ENCODE peak calls at places on chromosomes 5 and 9, in five cellular contexts. R, M, F, S and D are unnamed samples.

GRCh38 chr5:140214831-140215230 is 39.8 kb downstream of the CYSTM1 start:
- DNase-seq in S (peak; percentile 62), M (peak; percentile 88), F (no peak), R (peak; percentile 81), D (no peak)

GRCh38 chr5:66337827-66338226 is 193.7 kb downstream of the SREK1 start:
- DNase-seq in S (no peak), M (no peak), R (no peak), F (no peak), D (no peak)

GRCh38 chr5:177317959-177318377 is 6.3 kb upstream of the MXD3 start:
- DNase-seq in S (peak; percentile 77), F (peak; percentile 88), M (peak; percentile 85), R (peak; percentile 51), D (peak; percentile 79)

GRCh38 chr5:159459132-159459627 is 128.9 kb upstream of the IL12B start:
- DNase-seq in R (no peak), M (no peak), F (no peak), S (no peak), D (no peak)

GRCh38 chr9:124392855-124393460 is 22.3 kb downstream of the PSMB7 start:
- DNase-seq in F (no peak), M (peak; percentile 81), R (peak; percentile 95), S (peak; percentile 83), D (peak; percentile 98)

GRCh38 chr9:80025131-80025530 is 453.4 kb downstream of the TLE4 start:
- DNase-seq in M (no peak), S (no peak), R (no peak), F (no peak), D (no peak)

GRCh38 chr9:14271078-14271673 is 42.8 kb downstream of the NFIB start:
- DNase-seq in R (peak; percentile 87), M (peak; percentile 92), S (peak; percentile 87), F (no peak), D (peak; percentile 5)

GRCh38 chr9:122056484-122056883 is 36.6 kb downstream of the TTLL11 start:
- DNase-seq in S (no peak), M (no peak), R (peak; percentile 20), F (no peak), D (peak; percentile 89)

GRCh38 chr9:87517732-87518131 is 20.1 kb downstream of the DAPK1 start:
- DNase-seq in F (no peak), S (no peak), M (no peak), R (no peak), D (no peak)

GRCh38 chr5:157370967-157371366 is 89.0 kb upstream of the NIPAL4 start:
- DNase-seq in R (peak; percentile 38), M (peak; percentile 58), S (peak; percentile 50), F (no peak), D (no peak)

GRCh38 chr9:3578786-3579185 is 53.0 kb upstream of the RFX3 start:
- DNase-seq in M (peak; percentile 45), F (no peak), S (peak; percentile 73), R (peak; percentile 62), D (peak; percentile 0)

GRCh38 chr9:19154135-19154612 is 26.9 kb upstream of the PLIN2 start:
- DNase-seq in S (peak; percentile 96), R (peak; percentile 87), F (no peak), M (peak; percentile 97), D (no peak)

GRCh38 chr9:113621309-113621791 is 157.8 kb downstream of the RGS3 start:
- DNase-seq in S (peak; percentile 91), F (peak; percentile 73), M (peak; percentile 64), R (peak; percentile 95), D (no peak)

GRCh38 chr5:161507591-161507990 is 38.9 kb downstream of the GABRB2 start:
- DNase-seq in F (no peak), M (peak; percentile 0), S (no peak), R (peak; percentile 0), D (no peak)

GRCh38 chr9:136049451-136050265 is 45.4 kb downstream of the NACC2 start:
- DNase-seq in R (no peak), M (no peak), S (no peak), F (no peak), D (no peak)

GRCh38 chr9:119052339-119053030 is 316.8 kb downstream of the BRINP1 start:
- DNase-seq in M (no peak), F (no peak), S (no peak), R (no peak), D (peak; percentile 8)

GRCh38 chr5:673837-674629 is 19.1 kb downstream of the TPPP start:
- DNase-seq in R (no peak), M (no peak), S (no peak), F (peak; percentile 70), D (no peak)

GRCh38 chr5:168656633-168657032 is 77.5 kb upstream of the PANK3 start:
- DNase-seq in F (no peak), M (peak; percentile 57), S (no peak), R (peak; percentile 33), D (no peak)

GRCh38 chr5:33891731-33892418 is at the start of gene ADAMTS12:
- DNase-seq in S (peak; percentile 53), R (peak; percentile 66), F (no peak), M (peak; percentile 54), D (peak; percentile 19)

GRCh38 chr9:127693143-127693542 is 13.6 kb upstream of the CFAP157 start:
- DNase-seq in R (no peak), S (no peak), F (no peak), M (no peak), D (no peak)

GRCh38 chr9:115513148-115513547 is 395.2 kb upstream of the TNC start:
- DNase-seq in M (no peak), S (no peak), F (no peak), R (no peak), D (no peak)

GRCh38 chr5:179209359-179210150 is 135.7 kb downstream of the ADAMTS2 start:
- DNase-seq in F (no peak), S (peak; percentile 68), M (peak; percentile 68), R (peak; percentile 59), D (peak; percentile 17)

GRCh38 chr5:61563401-61563800 is 231.3 kb downstream of the ZSWIM6 start:
- DNase-seq in R (peak; percentile 40), F (no peak), M (no peak), S (peak; percentile 13), D (no peak)

GRCh38 chr9:5310851-5311250 is 6.3 kb upstream of the RLN2 start:
- DNase-seq in R (peak; percentile 2), M (no peak), F (no peak), S (no peak), D (no peak)

GRCh38 chr9:121836382-121836885 is 185.0 kb downstream of the DAB2IP start:
- DNase-seq in R (no peak), F (no peak), S (no peak), M (no peak), D (no peak)

GRCh38 chr9:126399251-126399650 is 72.6 kb downstream of the MVB12B start:
- DNase-seq in R (peak; percentile 30), S (peak; percentile 20), F (no peak), M (no peak), D (no peak)

GRCh38 chr5:180090769-180091546 is 19.4 kb upstream of the RNF130 start:
- DNase-seq in S (peak; percentile 36), R (peak; percentile 16), F (no peak), M (peak; percentile 33), D (no peak)

GRCh38 chr9:90727498-90727897 is 74.1 kb upstream of the SYK start:
- DNase-seq in R (no peak), S (no peak), F (no peak), M (no peak), D (no peak)

GRCh38 chr5:179154346-179154990 is 94.3 kb downstream of the ZNF354C start:
- DNase-seq in R (no peak), F (peak; percentile 69), M (no peak), S (no peak), D (no peak)

GRCh38 chr9:109918359-109919163 is 138.6 kb downstream of the PALM2AKAP2 start:
- DNase-seq in M (peak; percentile 73), R (no peak), F (no peak), S (no peak), D (no peak)

GRCh38 chr5:76337949-76338589 is 65.0 kb upstream of the IQGAP2 start:
- DNase-seq in R (peak; percentile 70), M (peak; percentile 8), S (peak; percentile 64), F (no peak), D (peak; percentile 92)

GRCh38 chr5:129820-130219 is 37.9 kb downstream of the PLEKHG4B start:
- DNase-seq in M (peak; percentile 82), F (no peak), S (peak; percentile 58), R (peak; percentile 93), D (no peak)

GRCh38 chr5:30279237-30279636 is 914.2 kb upstream of the CDH6 start:
- DNase-seq in M (no peak), S (peak; percentile 85), F (no peak), R (peak; percentile 57), D (no peak)

DNA sequence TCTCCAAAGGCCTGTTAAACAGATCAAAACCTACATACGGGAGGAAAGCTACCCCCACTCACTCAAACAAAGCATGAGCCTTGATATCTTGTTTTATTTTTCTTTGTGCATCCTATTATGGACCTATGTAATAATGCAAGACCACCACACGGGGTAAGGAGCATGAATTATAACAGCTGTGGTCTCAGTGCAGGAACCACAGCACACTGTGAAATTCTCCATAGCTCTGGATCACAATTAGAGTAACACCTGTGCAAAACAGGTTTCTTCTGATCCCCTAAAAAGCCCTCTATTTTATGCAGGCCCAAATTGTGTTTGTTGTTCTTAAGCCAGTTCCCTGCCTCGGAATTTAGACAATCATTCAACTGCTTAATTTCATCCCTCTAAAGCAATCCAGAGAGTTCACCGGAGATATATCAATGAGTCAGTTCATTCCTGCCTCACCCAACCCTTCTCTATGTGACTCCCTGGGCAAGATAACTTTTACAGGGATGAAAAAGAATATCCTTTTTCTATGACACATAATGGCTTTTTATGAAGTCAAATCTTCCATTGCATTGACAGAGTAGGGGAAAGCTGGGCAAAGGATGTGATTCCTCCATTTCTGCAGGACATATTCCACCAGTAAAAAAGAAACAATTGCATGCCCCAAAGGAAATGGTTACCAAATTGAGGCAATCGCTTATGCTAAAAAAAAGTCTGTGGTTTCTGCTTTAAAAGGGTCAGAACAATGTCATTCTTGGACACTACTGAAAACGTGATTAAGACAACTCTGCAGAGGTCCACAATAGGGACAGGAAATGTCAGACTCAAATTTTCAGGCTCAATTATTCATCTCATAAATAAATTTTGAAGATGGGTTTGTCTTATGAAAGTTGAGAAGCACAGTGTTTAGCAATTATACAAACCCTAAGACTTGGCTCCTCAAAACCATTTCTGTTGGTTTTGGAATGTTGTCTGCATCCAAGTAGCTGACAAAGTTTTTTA is 41.6 kb upstream of the FST start:
- DNase-seq in M (peak; percentile 66), S (peak; percentile 49), F (no peak), R (peak; percentile 68), D (peak; percentile 63)
- TF ChIP-seq CTCF in M (no peak), S (peak; percentile 27), F (no peak), R (no peak), D (no peak)

DNA sequence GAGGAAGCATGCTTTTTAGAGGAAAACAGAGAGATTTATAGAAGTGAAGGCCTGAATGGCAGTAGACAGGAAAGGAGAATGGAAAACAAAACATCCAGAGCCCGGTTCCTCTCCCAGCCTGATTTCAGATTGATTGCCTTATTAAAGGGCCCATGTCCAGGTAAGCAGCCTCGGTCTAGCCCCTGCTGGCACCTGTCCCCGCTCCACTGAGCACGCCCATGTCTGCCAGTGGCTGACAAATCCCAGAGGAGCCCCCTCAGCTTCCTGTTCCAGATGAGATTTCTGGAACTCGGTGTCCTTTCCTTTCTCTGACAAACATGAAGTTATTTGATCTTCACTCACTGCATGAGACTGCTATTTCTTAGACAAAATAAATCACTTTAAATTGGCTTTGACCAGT is 187.0 kb upstream of the ADCY2 start:
- DNase-seq in F (no peak), M (no peak), R (no peak), S (no peak), D (no peak)
- H3K27ac ChIP-seq in F (no peak overlapping the region), M (no peak overlapping the region), R (no peak overlapping the region), S (no peak overlapping the region), D (no peak overlapping the region)

GRCh38 chr9:89319015-89319905 is 960 bp downstream of the SECISBP2 start:
- DNase-seq in F (no peak), M (no peak), S (no peak), R (no peak), D (no peak)
- TF ChIP-seq CTCF in F (no peak), M (no peak), S (no peak), R (no peak), D (peak; percentile 41)

GRCh38 chr5:142358121-142358520 is 33.3 kb upstream of the SPRY4 start:
- DNase-seq in R (no peak), F (no peak), M (no peak), S (no peak), D (no peak)
- H3K27ac ChIP-seq in R (no peak overlapping the region), F (no peak overlapping the region), M (peak overlapping the region; percentile 99), S (no peak overlapping the region), D (no peak overlapping the region)